ENCODE peak calls at places on chromosome 17, in six cellular contexts. C, F, J, N, X and I are unnamed samples.

GRCh38 chr17:60165976-60166375 is 16.2 kb downstream of the CA4 start:
- DNase-seq in C (no peak), F (no peak), J (no peak), N (no peak), X (peak), I (no peak)

GRCh38 chr17:74113326-74113725 is 90.2 kb upstream of the RPL38 start:
- DNase-seq in C (no peak), F (no peak), J (no peak), N (no peak), X (no peak), I (no peak)

GRCh38 chr17:73393962-73394361 is 82.2 kb upstream of the CDC42EP4 start:
- DNase-seq in C (no peak), F (peak), J (no peak), N (no peak), X (no peak), I (no peak)

GRCh38 chr17:6695051-6695450 is 18.1 kb downstream of the SLC13A5 start:
- DNase-seq in C (no peak), F (no peak), J (no peak), N (no peak), X (no peak), I (no peak)

GRCh38 chr17:39745335-39746144 is 7.8 kb downstream of the GRB7 start:
- DNase-seq in C (no peak), F (no peak), J (no peak), N (no peak), X (no peak), I (no peak)

GRCh38 chr17:78723001-78723796 is 58.9 kb downstream of the CYTH1 start:
- DNase-seq in C (no peak), F (no peak), J (no peak), N (no peak), X (no peak), I (no peak)

GRCh38 chr17:47279062-47279801 is 25.6 kb downstream of the ITGB3 start:
- DNase-seq in C (peak), F (no peak), J (peak), N (peak), X (no peak), I (no peak)

GRCh38 chr17:1110844-1111598 is 68.8 kb downstream of the ABR start:
- DNase-seq in C (no peak), F (peak), J (peak), N (peak), X (peak), I (no peak)

GRCh38 chr17:35241520-35241919 is 1.4 kb upstream of the SLFN5 start:
- DNase-seq in C (peak), F (no peak), J (no peak), N (no peak), X (peak), I (no peak)

GRCh38 chr17:42895185-42895555 is 5.4 kb upstream of the G6PC1 start:
- DNase-seq in C (no peak), F (peak), J (peak), N (peak), X (peak), I (peak)

GRCh38 chr17:79700574-79700973 is 30.2 kb upstream of the ENPP7 start:
- DNase-seq in C (no peak), F (no peak), J (no peak), N (no peak), X (no peak), I (no peak)

GRCh38 chr17:8430966-8431365 is 4.7 kb upstream of the NDEL1 start:
- DNase-seq in C (no peak), F (no peak), J (peak), N (peak), X (no peak), I (no peak)

GRCh38 chr17:42667088-42667951 is 8.2 kb downstream of the TUBG2 start:
- DNase-seq in C (no peak), F (peak), J (peak), N (peak), X (peak), I (peak)

GRCh38 chr17:30520436-30520835 is 43.2 kb downstream of the GOSR1 start:
- DNase-seq in C (no peak), F (no peak), J (no peak), N (peak), X (no peak), I (no peak)

GRCh38 chr17:9644910-9645751 is at the start of gene USP43:
- DNase-seq in C (peak), F (peak), J (peak), N (peak), X (peak), I (no peak)

GRCh38 chr17:82595893-82596292 is 52.4 kb downstream of the WDR45B start:
- DNase-seq in C (no peak), F (no peak), J (no peak), N (no peak), X (peak), I (no peak)

GRCh38 chr17:12133183-12133582 is 112.5 kb downstream of the MAP2K4 start:
- DNase-seq in C (no peak), F (no peak), J (no peak), N (no peak), X (no peak), I (no peak)

GRCh38 chr17:53721101-53721500 is 101.6 kb upstream of the KIF2B start:
- DNase-seq in C (no peak), F (no peak), J (no peak), N (no peak), X (no peak), I (no peak)

GRCh38 chr17:40555296-40556190 is 9.7 kb downstream of the CCR7 start:
- DNase-seq in C (peak), F (no peak), J (no peak), N (no peak), X (no peak), I (no peak)

GRCh38 chr17:19664136-19664820 is 15.7 kb downstream of the ALDH3A2 start:
- DNase-seq in C (no peak), F (no peak), J (peak), N (no peak), X (no peak), I (no peak)

GRCh38 chr17:80424878-80425765 is 10.2 kb downstream of the ENDOV start:
- DNase-seq in C (no peak), F (no peak), J (no peak), N (no peak), X (no peak), I (no peak)

GRCh38 chr17:16491703-16492612 is at the start of gene LRRC75A:
- DNase-seq in C (peak), F (no peak), J (no peak), N (peak), X (peak), I (no peak)

GRCh38 chr17:56431736-56432135 is 161.8 kb upstream of the NOG start:
- DNase-seq in C (no peak), F (no peak), J (no peak), N (no peak), X (no peak), I (no peak)

GRCh38 chr17:80363518-80364090 is 51.4 kb upstream of the ENDOV start:
- DNase-seq in C (no peak), F (no peak), J (no peak), N (peak), X (no peak), I (no peak)

DNA sequence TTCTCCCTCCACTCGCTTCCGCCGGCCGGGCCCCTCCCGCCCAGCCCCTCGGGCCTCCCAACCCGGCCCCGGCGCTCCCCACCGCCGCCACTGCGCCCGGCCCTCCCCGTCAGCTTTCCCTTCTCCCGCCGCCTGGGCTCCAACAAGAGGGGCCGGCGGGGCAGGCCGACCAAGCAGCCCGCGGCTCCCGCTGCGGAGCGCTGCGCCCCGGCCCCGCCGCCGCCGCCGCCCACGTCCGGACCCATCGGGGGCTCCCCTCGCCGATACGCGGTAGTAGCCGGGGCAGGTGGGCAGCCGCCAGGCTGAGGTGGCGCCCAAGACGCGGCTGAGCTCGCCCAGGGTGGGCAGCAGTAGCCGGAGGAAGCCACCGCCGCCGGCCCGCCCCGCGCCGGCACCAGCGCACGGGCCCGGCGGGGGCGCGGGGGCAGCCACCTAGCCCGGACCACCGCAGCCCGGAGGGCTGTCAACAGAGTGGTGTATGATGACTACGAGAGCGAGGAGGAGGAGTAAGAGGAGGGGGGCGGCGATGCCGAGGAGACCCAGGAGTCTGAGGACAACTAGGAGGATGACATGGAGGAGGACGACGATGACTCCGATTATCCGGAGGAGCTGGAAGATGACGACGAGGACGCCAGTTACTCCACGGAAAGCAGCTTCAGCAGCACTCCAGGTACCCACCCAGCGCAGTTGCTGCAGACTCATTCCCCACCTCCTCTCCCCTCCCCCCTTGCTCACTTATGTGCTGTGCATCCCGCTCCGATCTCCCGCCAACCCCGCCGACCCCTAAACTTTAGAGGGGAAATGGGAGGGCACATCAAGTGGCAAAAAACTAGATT is 498 bp downstream of the LRRC37B start:
- DNase-seq in C (peak), F (no peak), J (no peak), N (peak), X (peak), I (no peak)
- TF ChIP-seq CTCF in C (no peak), F (no peak), J (no peak), N (no peak), X (no peak), I (no peak)

GRCh38 chr17:66585472-66585871 is 249.4 kb upstream of the CACNG5 start:
- DNase-seq in C (no peak), F (no peak), J (no peak), N (no peak), X (no peak), I (no peak)
- TF ChIP-seq CTCF in C (no peak), F (no peak), J (no peak), N (no peak), X (no peak), I (no peak)

DNA sequence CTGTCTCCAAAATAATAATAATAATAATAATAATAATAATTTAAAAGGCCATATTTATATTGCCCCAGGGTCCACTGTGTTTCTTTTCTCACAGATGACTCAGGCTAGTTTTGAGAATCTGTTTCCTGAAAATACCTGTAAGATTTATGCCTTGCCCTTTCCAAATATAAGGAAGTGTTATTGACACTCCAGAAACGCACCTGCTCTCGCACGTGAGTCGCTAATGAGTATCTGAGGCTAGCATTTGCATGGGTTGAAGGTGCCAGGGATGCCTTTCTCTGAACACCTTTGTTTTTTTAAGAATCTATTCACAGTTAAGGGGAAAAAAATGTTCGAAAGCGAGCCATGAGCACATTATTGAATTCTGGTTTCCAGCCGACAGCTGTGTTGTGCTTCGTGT is 45.1 kb upstream of the NOL11 start:
- DNase-seq in C (no peak), F (no peak), J (no peak), N (peak), X (no peak), I (no peak)
- TF ChIP-seq CTCF in C (no peak), F (no peak), J (no peak), N (no peak), X (no peak), I (no peak)

GRCh38 chr17:77282524-77283515 is 142.1 kb downstream of the SEC14L1 start:
- DNase-seq in C (no peak), F (no peak), J (peak), N (peak), X (peak), I (no peak)

GRCh38 chr17:77281024-77281903 is 140.5 kb downstream of the SEC14L1 start:
- DNase-seq in C (peak), F (no peak), J (peak), N (peak), X (peak), I (no peak)

GRCh38 chr17:77281904-77282367 is 141.2 kb downstream of the SEC14L1 start:
- DNase-seq in C (no peak), F (no peak), J (no peak), N (no peak), X (peak), I (no peak)

GRCh38 chr17:77279448-77280303 is 138.9 kb downstream of the SEC14L1 start:
- DNase-seq in C (no peak), F (peak), J (peak), N (no peak), X (peak), I (no peak)

GRCh38 chr17:77280304-77280910 is 139.6 kb downstream of the SEC14L1 start:
- DNase-seq in C (no peak), F (peak), J (no peak), N (no peak), X (peak), I (no peak)
- TF ChIP-seq CTCF in C (no peak), F (no peak), J (no peak), N (no peak), X (no peak), I (no peak)

GRCh38 chr17:15361151-15361550 is 19.8 kb upstream of the TEKT3 start:
- DNase-seq in C (no peak), F (no peak), J (no peak), N (no peak), X (no peak), I (no peak)

GRCh38 chr17:15368605-15369004 is 27.2 kb upstream of the TEKT3 start:
- DNase-seq in C (no peak), F (no peak), J (no peak), N (no peak), X (no peak), I (no peak)

GRCh38 chr17:15361592-15361991 is 20.2 kb upstream of the TEKT3 start:
- DNase-seq in C (no peak), F (no peak), J (no peak), N (no peak), X (no peak), I (no peak)

GRCh38 chr17:15363702-15364101 is 22.3 kb upstream of the TEKT3 start:
- DNase-seq in C (no peak), F (no peak), J (no peak), N (no peak), X (no peak), I (no peak)

GRCh38 chr17:15364615-15365014 is 23.2 kb upstream of the TEKT3 start:
- DNase-seq in C (no peak), F (no peak), J (no peak), N (peak), X (no peak), I (no peak)
- TF ChIP-seq CTCF in C (no peak), F (no peak), J (no peak), N (no peak), X (no peak), I (no peak)

GRCh38 chr17:68906638-68907037 is 48.6 kb downstream of the ABCA8 start:
- DNase-seq in C (no peak), F (peak), J (no peak), N (peak), X (no peak), I (no peak)
- TF ChIP-seq CTCF in C (peak), F (peak), J (no peak), N (peak), X (no peak), I (peak)

GRCh38 chr17:28425206-28425605 is 19.2 kb upstream of the SLC46A1 start:
- DNase-seq in C (no peak), F (no peak), J (no peak), N (no peak), X (no peak), I (no peak)

GRCh38 chr17:28426081-28426519 is 20.1 kb upstream of the SLC46A1 start:
- DNase-seq in C (no peak), F (no peak), J (no peak), N (no peak), X (peak), I (no peak)

GRCh38 chr17:28416703-28417311 is 10.8 kb upstream of the SLC46A1 start:
- DNase-seq in C (no peak), F (peak), J (peak), N (peak), X (no peak), I (peak)

GRCh38 chr17:28427372-28427771 is 21.4 kb upstream of the SLC46A1 start:
- DNase-seq in C (no peak), F (no peak), J (no peak), N (no peak), X (no peak), I (no peak)

GRCh38 chr17:28421775-28422305 is 15.8 kb upstream of the SLC46A1 start:
- DNase-seq in C (no peak), F (no peak), J (no peak), N (no peak), X (no peak), I (no peak)
- TF ChIP-seq CTCF in C (no peak), F (no peak), J (no peak), N (no peak), X (no peak), I (no peak)